ENCODE peak calls at places on chromosome 7, in six cellular contexts. H, U, J, Q, K and Y are unnamed samples.

GRCh38 chr7:127585044-127585953 is at the start of gene GCC1:
- DNase-seq in J (peak), H (peak), Q (peak), K (peak), U (peak), Y (peak)

GRCh38 chr7:29606830-29607229 is 43.2 kb downstream of the PRR15 start:
- DNase-seq in H (no peak), Q (no peak), J (no peak), K (no peak), U (no peak), Y (no peak)

GRCh38 chr7:5607958-5608656 is 173.4 kb downstream of the RNF216 start:
- DNase-seq in H (no peak), Q (no peak), K (no peak), U (no peak), J (no peak), Y (no peak)

GRCh38 chr7:158411232-158411950 is 176.2 kb downstream of the PTPRN2 start:
- DNase-seq in K (no peak), H (no peak), Q (no peak), J (no peak), U (no peak), Y (no peak)

GRCh38 chr7:5420841-5421625 is 2.6 kb downstream of the TNRC18 start:
- DNase-seq in H (peak), Q (no peak), J (no peak), U (no peak), K (no peak), Y (no peak)

GRCh38 chr7:77444123-77444522 is 28.0 kb upstream of the GSAP start:
- DNase-seq in H (no peak), U (no peak), K (no peak), Q (no peak), J (peak), Y (no peak)

GRCh38 chr7:351681-352480 is 61.9 kb downstream of the FOXL3 start:
- DNase-seq in K (no peak), U (no peak), J (no peak), H (peak), Q (no peak), Y (no peak)

GRCh38 chr7:96933067-96933645 is 72.2 kb upstream of the DLX6 start:
- DNase-seq in H (no peak), Q (no peak), J (no peak), U (no peak), K (no peak), Y (no peak)

GRCh38 chr7:19392246-19392645 is 247.0 kb upstream of the FERD3L start:
- DNase-seq in U (no peak), K (no peak), J (peak), Q (no peak), H (no peak), Y (no peak)

GRCh38 chr7:24729365-24730017 is 27.8 kb downstream of the GSDME start:
- DNase-seq in Q (no peak), K (no peak), U (no peak), J (no peak), H (no peak), Y (peak)

GRCh38 chr7:16649196-16649595 is 3.2 kb downstream of the BZW2 start:
- DNase-seq in H (no peak), K (no peak), J (no peak), Q (no peak), U (no peak), Y (no peak)

GRCh38 chr7:118755067-118755625 is 530.6 kb downstream of the ANKRD7 start:
- DNase-seq in K (no peak), U (no peak), Q (no peak), H (no peak), J (no peak), Y (no peak)

GRCh38 chr7:129779602-129780256 is 168.2 kb downstream of the NRF1 start:
- DNase-seq in U (no peak), J (no peak), Q (peak), H (peak), K (no peak), Y (no peak)

GRCh38 chr7:40717242-40717641 is 582.4 kb downstream of the SUGCT start:
- DNase-seq in K (peak), J (peak), H (peak), Q (peak), U (no peak), Y (no peak)

GRCh38 chr7:42502022-42502421 is 265.0 kb upstream of the GLI3 start:
- DNase-seq in K (peak), J (no peak), U (no peak), H (no peak), Q (no peak), Y (no peak)

GRCh38 chr7:75567948-75568595 is 76.0 kb downstream of the SPDYE5 start:
- DNase-seq in U (no peak), H (no peak), K (no peak), Q (no peak), J (no peak), Y (no peak)

GRCh38 chr7:83677180-83677866 is 28.4 kb upstream of the SEMA3E start:
- DNase-seq in K (peak), Q (peak), H (no peak), U (no peak), J (peak), Y (no peak)

GRCh38 chr7:27248911-27249723 is 6.5 kb downstream of the EVX1 start:
- DNase-seq in Q (no peak), U (no peak), K (peak), J (no peak), H (no peak), Y (no peak)

GRCh38 chr7:936131-937054 is 18.1 kb downstream of the ADAP1 start:
- DNase-seq in U (no peak), H (peak), K (no peak), Q (peak), J (peak), Y (no peak)

GRCh38 chr7:141071855-141072547 is 1.9 kb upstream of the TMEM178B start:
- DNase-seq in Q (no peak), K (no peak), U (no peak), H (peak), J (no peak), Y (no peak)

GRCh38 chr7:2811476-2812118 is 32.5 kb downstream of the GNA12 start:
- DNase-seq in H (no peak), K (no peak), Q (no peak), U (no peak), J (no peak), Y (no peak)

GRCh38 chr7:42982604-42983115 is 50.5 kb downstream of the MRPL32 start:
- DNase-seq in U (no peak), H (no peak), K (no peak), Q (no peak), J (no peak), Y (no peak)

GRCh38 chr7:7795736-7796135 is 77.3 kb upstream of the RPA3 start:
- DNase-seq in U (no peak), Q (no peak), J (peak), H (no peak), K (no peak), Y (no peak)

GRCh38 chr7:5703572-5704533 is 77.6 kb downstream of the RNF216 start:
- DNase-seq in J (no peak), H (no peak), U (no peak), K (no peak), Q (no peak), Y (no peak)

GRCh38 chr7:129553861-129554530 is 51.7 kb downstream of the SMKR1 start:
- DNase-seq in J (peak), U (no peak), K (no peak), Q (peak), H (peak), Y (peak)

GRCh38 chr7:32871624-32872371 is 19.8 kb downstream of the KBTBD2 start:
- DNase-seq in H (no peak), U (no peak), J (no peak), K (no peak), Q (no peak), Y (no peak)

GRCh38 chr7:129952164-129952652 is 552 bp downstream of the UBE2H start:
- DNase-seq in U (no peak), J (no peak), Q (peak), K (no peak), H (peak), Y (peak)

GRCh38 chr7:138527746-138528223 is 67.7 kb downstream of the TRIM24 start:
- DNase-seq in U (no peak), H (no peak), J (no peak), K (no peak), Q (no peak), Y (no peak)

GRCh38 chr7:27156508-27156898 is at the start of gene HOXA7:
- DNase-seq in H (no peak), J (peak), U (no peak), K (no peak), Q (peak), Y (no peak)

GRCh38 chr7:44607141-44608068 is 978 bp downstream of the OGDH start:
- DNase-seq in K (no peak), U (no peak), J (no peak), H (no peak), Q (no peak), Y (no peak)

GRCh38 chr7:28739128-28739527 is 219.0 kb downstream of the TRIL start:
- DNase-seq in J (no peak), U (no peak), H (no peak), Q (no peak), K (no peak), Y (no peak)

GRCh38 chr7:101677421-101678137 is 48.5 kb upstream of the MYL10 start:
- DNase-seq in U (no peak), H (no peak), J (peak), K (no peak), Q (no peak), Y (no peak)